ENCODE peak calls at places on chromosomes 13 and 19, in ten cellular contexts. F, I, M, L, W, Z, H, P, E and X are unnamed samples.

GRCh38 chr19:43438291-43439162 is 23.8 kb downstream of the TEX101 start:
- DNase-seq in F (no peak), I (peak), M (no peak), L (no peak), W (peak), Z (peak), H (peak), P (no peak), E (no peak), X (peak)

GRCh38 chr13:30037766-30038165 is 187.3 kb upstream of the UBL3 start:
- DNase-seq in F (no peak), I (no peak), M (no peak), L (no peak), W (no peak), Z (peak), H (peak), P (peak), E (no peak), X (peak)

GRCh38 chr13:31437975-31438374 is 238.2 kb downstream of the B3GLCT start:
- DNase-seq in F (no peak), I (no peak), M (no peak), L (no peak), W (no peak), Z (no peak), H (no peak), P (no peak), E (no peak), X (no peak)

GRCh38 chr13:79995334-79995733 is 345.6 kb downstream of the SPRY2 start:
- DNase-seq in F (no peak), I (no peak), M (no peak), L (no peak), W (no peak), Z (peak), H (peak), P (peak), E (no peak), X (peak)

GRCh38 chr13:97371486-97372109 is 62.4 kb upstream of the RAP2A start:
- DNase-seq in F (no peak), I (no peak), M (peak), L (no peak), W (no peak), Z (no peak), H (no peak), P (no peak), E (no peak), X (no peak)

GRCh38 chr19:38562096-38562495 is 55.7 kb downstream of the MAP4K1 start:
- DNase-seq in F (no peak), I (no peak), M (no peak), L (no peak), W (no peak), Z (no peak), H (no peak), P (no peak), E (no peak), X (no peak)

GRCh38 chr13:65260938-65261880 is 1968.9 kb downstream of the PCDH9 start:
- DNase-seq in F (no peak), I (no peak), M (peak), L (no peak), W (no peak), Z (no peak), H (peak), P (peak), E (no peak), X (no peak)

GRCh38 chr13:102587916-102588315 is 8.9 kb upstream of the TPP2 start:
- DNase-seq in F (no peak), I (no peak), M (no peak), L (no peak), W (no peak), Z (no peak), H (no peak), P (no peak), E (no peak), X (no peak)

GRCh38 chr19:37221136-37221535 is 3.1 kb downstream of the ZNF383 start:
- DNase-seq in F (no peak), I (no peak), M (no peak), L (no peak), W (no peak), Z (no peak), H (no peak), P (no peak), E (no peak), X (no peak)

DNA sequence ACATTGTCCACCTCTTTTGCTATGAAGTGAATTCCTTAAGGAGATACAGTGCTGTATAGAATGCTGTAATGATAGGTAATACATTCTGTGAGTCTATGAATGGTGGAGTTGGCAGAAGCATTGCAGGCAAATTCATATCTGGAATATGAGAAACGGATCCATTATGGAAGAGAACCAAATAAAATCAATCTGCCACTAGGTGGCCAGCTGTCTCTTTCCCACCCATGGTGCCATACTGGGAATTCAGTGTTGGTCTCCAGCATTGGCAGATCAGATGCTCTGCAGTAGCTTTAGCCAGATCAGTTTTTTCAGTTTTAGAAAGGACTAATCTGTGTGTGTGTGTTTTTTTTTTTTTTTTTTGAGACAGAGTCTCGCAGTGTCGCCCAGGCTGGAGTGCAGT is 27.6 kb downstream of the DNAJC3 start:
- DNase-seq in F (no peak), I (no peak), M (no peak), L (no peak), W (no peak), Z (no peak), H (peak), P (no peak), E (no peak), X (no peak)
- TF ChIP-seq CTCF in F (peak), I (no peak), M (peak), L (no peak), W (peak), Z (peak), H (peak), P (peak), E (peak), X (peak)

GRCh38 chr13:98746968-98747367 is 5.5 kb downstream of the SLC15A1 start:
- DNase-seq in F (no peak), I (peak), M (no peak), L (no peak), W (no peak), Z (no peak), H (no peak), P (no peak), E (no peak), X (no peak)
- H3K4me3 ChIP-seq in F (no peak), I (peak), M (no peak), L (no peak), W (no peak), Z (no peak), H (no peak), P (no peak), E (no peak), X (no peak)

GRCh38 chr13:39364797-39365468 is 238.1 kb downstream of the LHFPL6 start:
- DNase-seq in F (no peak), I (no peak), M (no peak), L (no peak), W (no peak), Z (peak), H (no peak), P (peak), E (no peak), X (peak)
- TF ChIP-seq CTCF in F (no peak), I (no peak), M (no peak), L (no peak), W (peak), Z (peak), H (no peak), P (no peak), E (no peak), X (no peak)

GRCh38 chr19:29662604-29663404 is 2.5 kb upstream of the PLEKHF1 start:
- DNase-seq in F (peak), I (peak), M (no peak), L (peak), W (peak), Z (peak), H (peak), P (peak), E (no peak), X (no peak)
- H3K4me3 ChIP-seq in F (no peak), I (no peak), M (no peak), L (peak), W (peak), Z (peak), H (peak), P (no peak), E (no peak), X (no peak)

GRCh38 chr13:89361909-89362308 is 1690.7 kb downstream of the SLITRK5 start:
- DNase-seq in F (no peak), I (no peak), M (no peak), L (no peak), W (no peak), Z (no peak), H (peak), P (peak), E (no peak), X (no peak)
- TF ChIP-seq CTCF in F (no peak), I (no peak), M (no peak), L (no peak), W (peak), Z (peak), H (peak), P (peak), E (peak), X (no peak)

DNA sequence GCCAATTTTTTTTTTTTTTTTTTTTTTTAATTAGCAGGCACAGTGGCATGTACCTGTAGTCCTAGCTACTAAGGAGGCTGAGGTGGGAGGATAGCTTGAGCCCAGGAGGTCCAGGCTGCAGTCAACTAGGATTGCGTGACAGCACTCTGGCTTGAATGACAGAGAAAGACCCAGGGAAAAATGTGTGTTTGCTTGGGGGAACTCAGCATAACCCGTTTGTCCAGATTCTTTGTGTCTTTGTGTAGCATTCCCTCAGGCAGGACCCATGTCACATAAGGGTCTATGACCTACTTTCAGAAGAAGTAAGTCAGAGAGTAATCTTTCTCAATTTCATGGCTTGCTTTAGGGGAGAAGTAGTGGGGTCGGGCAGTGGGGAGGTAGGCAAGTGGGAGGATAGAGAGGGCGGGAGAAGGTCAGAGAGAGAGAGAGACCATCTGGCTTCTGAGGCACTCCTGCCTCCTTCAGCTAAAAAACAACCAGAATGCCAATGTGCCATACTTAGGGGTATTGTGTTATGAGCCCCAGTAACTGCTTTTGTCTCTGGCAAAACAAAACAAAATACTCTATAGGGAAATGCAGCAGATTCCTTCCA is 11.9 kb upstream of the PSPC1 start:
- DNase-seq in F (no peak), I (no peak), M (no peak), L (no peak), W (no peak), Z (no peak), H (no peak), P (no peak), E (no peak), X (no peak)
- H3K4me3 ChIP-seq in F (no peak), I (no peak), M (no peak), L (no peak), W (no peak), Z (no peak), H (no peak), P (no peak), E (no peak), X (no peak)

GRCh38 chr13:89550842-89551422 is 1796.6 kb upstream of the MIR17HG start:
- DNase-seq in F (no peak), I (no peak), M (no peak), L (no peak), W (no peak), Z (peak), H (no peak), P (peak), E (no peak), X (no peak)

GRCh38 chr13:89554801-89555200 is 1792.7 kb upstream of the MIR17HG start:
- DNase-seq in F (no peak), I (no peak), M (no peak), L (no peak), W (no peak), Z (peak), H (no peak), P (no peak), E (no peak), X (no peak)
- TF ChIP-seq CTCF in F (no peak), I (no peak), M (no peak), L (no peak), W (no peak), Z (no peak), H (no peak), P (no peak), E (no peak), X (no peak)